ENCODE peak calls at places on chromosome 11, in ten cellular contexts. N, W, K, H, J, G, B, P, C and L are unnamed samples.

GRCh38 chr11:62806611-62807121 is 1.4 kb upstream of the NXF1 start:
- DNase-seq in N (no peak), P (no peak), K (peak; percentile 17), H (no peak), G (no peak), W (no peak), B (no peak), J (no peak), C (no peak), L (no peak)

GRCh38 chr11:4181780-4182721 is 87.5 kb downstream of the RRM1 start:
- DNase-seq in N (no peak), K (peak; percentile 44), B (no peak), G (peak; percentile 53), J (peak; percentile 12), P (no peak), W (peak; percentile 71), H (no peak), C (peak; percentile 50), L (no peak)

GRCh38 chr11:83206221-83206620 is 12.7 kb downstream of the ANKRD42 start:
- DNase-seq in C (no peak), N (no peak), P (no peak), H (no peak), G (no peak), B (no peak), K (no peak), W (no peak), J (no peak), L (no peak)

GRCh38 chr11:45079943-45080719 is 66.3 kb upstream of the PRDM11 start:
- DNase-seq in G (no peak), J (no peak), H (peak; percentile 33), P (peak; percentile 29), B (no peak), C (no peak), W (peak; percentile 63), N (peak; percentile 50), K (no peak), L (no peak)

GRCh38 chr11:119722281-119722794 is 6.7 kb downstream of the NECTIN1 start:
- DNase-seq in C (no peak), W (peak; percentile 18), N (no peak), H (no peak), J (peak; percentile 69), G (no peak), B (no peak), P (no peak), K (no peak), L (no peak)

GRCh38 chr11:108559340-108559739 is 34.2 kb downstream of the EXPH5 start:
- DNase-seq in G (no peak), C (no peak), P (no peak), B (no peak), H (no peak), J (no peak), W (no peak), N (no peak), K (no peak), L (peak; percentile 52)

GRCh38 chr11:93668171-93668570 is 6.7 kb downstream of the CEP295 start:
- DNase-seq in W (peak; percentile 18), G (no peak), P (no peak), H (no peak), N (no peak), B (no peak), J (no peak), C (no peak), K (no peak), L (peak; percentile 50)

GRCh38 chr11:118939948-118940598 is 14.3 kb upstream of the BCL9L start:
- DNase-seq in H (no peak), G (no peak), K (no peak), J (no peak), B (no peak), N (no peak), P (no peak), C (no peak), W (peak; percentile 68), L (no peak)

GRCh38 chr11:117528061-117528780 is 200.6 kb downstream of the CEP164 start:
- DNase-seq in K (no peak), H (no peak), N (peak; percentile 53), W (no peak), B (no peak), G (no peak), C (no peak), P (no peak), J (peak; percentile 77), L (peak; percentile 9)

GRCh38 chr11:112877561-112877960 is 83.7 kb upstream of the NCAM1 start:
- DNase-seq in C (no peak), P (no peak), W (no peak), B (no peak), K (no peak), J (no peak), G (no peak), H (no peak), N (no peak), L (no peak)

GRCh38 chr11:48012051-48012391 is 31.7 kb downstream of the PTPRJ start:
- DNase-seq in K (no peak), N (no peak), C (no peak), P (no peak), J (no peak), H (peak; percentile 59), G (no peak), W (no peak), B (no peak), L (no peak)

GRCh38 chr11:8698379-8698851 is 15.8 kb downstream of the RPL27A start:
- DNase-seq in J (no peak), G (no peak), H (no peak), N (no peak), P (no peak), C (peak; percentile 56), K (no peak), W (no peak), B (no peak), L (no peak)

GRCh38 chr11:44380009-44380313 is 70.0 kb upstream of the ALX4 start:
- DNase-seq in B (no peak), G (no peak), P (no peak), W (no peak), K (no peak), C (no peak), J (no peak), N (no peak), H (no peak), L (no peak)

GRCh38 chr11:131373326-131373725 is 2.9 kb downstream of the NTM start:
- DNase-seq in K (no peak), J (no peak), B (no peak), C (no peak), P (no peak), N (no peak), G (no peak), W (no peak), H (no peak), L (no peak)

GRCh38 chr11:44913502-44913901 is 37.2 kb downstream of the TP53I11 start:
- DNase-seq in K (no peak), P (no peak), C (no peak), W (no peak), J (no peak), G (no peak), N (no peak), B (no peak), H (no peak), L (no peak)